ENCODE peak calls at places on chromosome 10, in five cellular contexts. One of them, this sample, is unnamed.
A peak's percentile ranks its signal among the peaks of the same experiment; 100 is the strongest.

GRCh38 chr10:60358282-60358681 is 31.4 kb downstream of the ANK3 start:
- DNase-seq in PC-9: no peak
- DNase-seq in MM.1S: no peak
- DNase-seq in A673: no peak
- DNase-seq in HCT116: no peak
- DNase-seq in this sample: no peak

GRCh38 chr10:73979428-73980407 is 18.2 kb upstream of the VCL start:
- DNase-seq in HCT116: no peak
- DNase-seq in A673: no peak
- DNase-seq in MM.1S: no peak
- DNase-seq in PC-9: no peak
- DNase-seq in this sample: no peak

GRCh38 chr10:113950268-113950667 is 93.4 kb upstream of the ADRB1 start:
- DNase-seq in A673: no peak
- DNase-seq in HCT116: no peak
- DNase-seq in MM.1S: no peak
- DNase-seq in PC-9: no peak
- DNase-seq in this sample: no peak

GRCh38 chr10:24793648-24794379 is 70.1 kb upstream of the ARHGAP21 start:
- DNase-seq in PC-9: no peak
- DNase-seq in MM.1S: no peak
- DNase-seq in A673: no peak
- DNase-seq in HCT116: no peak
- DNase-seq in this sample: no peak

GRCh38 chr10:128125416-128125943 is 743 bp downstream of the MKI67 start:
- DNase-seq in A673: no peak
- DNase-seq in HCT116: no peak
- DNase-seq in MM.1S: peak; percentile 32
- DNase-seq in PC-9: no peak
- DNase-seq in this sample: peak; percentile 9

GRCh38 chr10:80429521-80429966 is 21.2 kb downstream of the PRXL2A start:
- DNase-seq in MM.1S: no peak
- DNase-seq in HCT116: peak; percentile 76
- DNase-seq in A673: no peak
- DNase-seq in PC-9: peak; percentile 92
- DNase-seq in this sample: no peak

GRCh38 chr10:49162761-49163160 is 25.4 kb downstream of the TMEM273 start:
- DNase-seq in PC-9: no peak
- DNase-seq in A673: no peak
- DNase-seq in HCT116: no peak
- DNase-seq in MM.1S: no peak
- DNase-seq in this sample: no peak

GRCh38 chr10:106571216-106571954 is 593.1 kb downstream of the SORCS1 start:
- DNase-seq in HCT116: no peak
- DNase-seq in PC-9: no peak
- DNase-seq in A673: peak; percentile 82
- DNase-seq in MM.1S: no peak
- DNase-seq in this sample: peak; percentile 57

GRCh38 chr10:61460835-61461234 is 7.7 kb upstream of the TMEM26 start:
- DNase-seq in HCT116: no peak
- DNase-seq in A673: no peak
- DNase-seq in PC-9: no peak
- DNase-seq in MM.1S: no peak
- DNase-seq in this sample: no peak

GRCh38 chr10:12201543-12201942 is 5.6 kb downstream of the CDC123 start:
- DNase-seq in A673: no peak
- DNase-seq in MM.1S: no peak
- DNase-seq in HCT116: no peak
- DNase-seq in PC-9: no peak
- DNase-seq in this sample: no peak

GRCh38 chr10:88883443-88883799 is 3.4 kb downstream of the STAMBPL1 start:
- DNase-seq in MM.1S: no peak
- DNase-seq in PC-9: no peak
- DNase-seq in HCT116: no peak
- DNase-seq in A673: peak; percentile 73
- DNase-seq in this sample: no peak

GRCh38 chr10:118669020-118669766 is 73.7 kb upstream of the PRLHR start:
- DNase-seq in MM.1S: no peak
- DNase-seq in PC-9: no peak
- DNase-seq in HCT116: no peak
- DNase-seq in A673: peak; percentile 88
- DNase-seq in this sample: peak; percentile 51

GRCh38 chr10:1208376-1209311 is 152.5 kb downstream of the WDR37 start:
- DNase-seq in HCT116: no peak
- DNase-seq in MM.1S: no peak
- DNase-seq in PC-9: no peak
- DNase-seq in A673: no peak
- DNase-seq in this sample: no peak

GRCh38 chr10:88190123-88190522 is 326.7 kb downstream of the PTEN start:
- DNase-seq in MM.1S: no peak
- DNase-seq in HCT116: no peak
- DNase-seq in PC-9: no peak
- DNase-seq in A673: no peak
- DNase-seq in this sample: no peak

GRCh38 chr10:118723467-118723866 is 31.3 kb downstream of the CACUL1 start:
- DNase-seq in PC-9: no peak
- DNase-seq in A673: no peak
- DNase-seq in HCT116: no peak
- DNase-seq in MM.1S: no peak
- DNase-seq in this sample: no peak

GRCh38 chr10:123039632-123039930 is 30.8 kb downstream of the ACADSB start:
- DNase-seq in HCT116: no peak
- DNase-seq in PC-9: no peak
- DNase-seq in A673: no peak
- DNase-seq in MM.1S: no peak
- DNase-seq in this sample: no peak

GRCh38 chr10:74189999-74190421 is 39.0 kb downstream of the ADK start:
- DNase-seq in PC-9: peak; percentile 70
- DNase-seq in A673: peak; percentile 60
- DNase-seq in MM.1S: peak; percentile 58
- DNase-seq in HCT116: peak; percentile 72
- DNase-seq in this sample: no peak

GRCh38 chr10:63726883-63727282 is 205.7 kb downstream of the REEP3 start:
- DNase-seq in HCT116: no peak
- DNase-seq in MM.1S: no peak
- DNase-seq in A673: no peak
- DNase-seq in PC-9: no peak
- DNase-seq in this sample: no peak

GRCh38 chr10:88198023-88198422 is 334.6 kb downstream of the PTEN start:
- DNase-seq in MM.1S: no peak
- DNase-seq in PC-9: no peak
- DNase-seq in A673: no peak
- DNase-seq in HCT116: no peak
- DNase-seq in this sample: no peak

GRCh38 chr10:124291009-124291671 is 127.6 kb downstream of the OAT start:
- DNase-seq in A673: no peak
- DNase-seq in HCT116: no peak
- DNase-seq in PC-9: no peak
- DNase-seq in MM.1S: no peak
- DNase-seq in this sample: no peak

GRCh38 chr10:43138757-43139241 is 554 bp downstream of the CSGALNACT2 start:
- DNase-seq in MM.1S: peak; percentile 71
- DNase-seq in A673: peak; percentile 54
- DNase-seq in PC-9: peak; percentile 23
- DNase-seq in HCT116: no peak
- DNase-seq in this sample: no peak

GRCh38 chr10:18290651-18291313 is 150.6 kb downstream of the CACNB2 start:
- DNase-seq in HCT116: no peak
- DNase-seq in PC-9: no peak
- DNase-seq in MM.1S: no peak
- DNase-seq in A673: no peak
- DNase-seq in this sample: peak; percentile 27

GRCh38 chr10:116002735-116003134 is 270.3 kb downstream of the GFRA1 start:
- DNase-seq in HCT116: no peak
- DNase-seq in MM.1S: no peak
- DNase-seq in A673: no peak
- DNase-seq in PC-9: no peak
- DNase-seq in this sample: no peak

GRCh38 chr10:100998183-100998990 is 1.2 kb upstream of the LZTS2 start:
- DNase-seq in PC-9: peak; percentile 65
- DNase-seq in MM.1S: peak; percentile 82
- DNase-seq in A673: peak; percentile 89
- DNase-seq in HCT116: no peak
- DNase-seq in this sample: peak; percentile 87

GRCh38 chr10:58016614-58017013 is 251.1 kb downstream of the IPMK start:
- DNase-seq in MM.1S: no peak
- DNase-seq in HCT116: no peak
- DNase-seq in A673: no peak
- DNase-seq in PC-9: no peak
- DNase-seq in this sample: no peak

GRCh38 chr10:124278356-124278755 is 140.4 kb downstream of the OAT start:
- DNase-seq in A673: no peak
- DNase-seq in MM.1S: no peak
- DNase-seq in PC-9: no peak
- DNase-seq in HCT116: no peak
- DNase-seq in this sample: no peak

GRCh38 chr10:27822286-27822685 is 76.7 kb upstream of the MKX start:
- DNase-seq in PC-9: no peak
- DNase-seq in HCT116: no peak
- DNase-seq in A673: no peak
- DNase-seq in MM.1S: no peak
- DNase-seq in this sample: no peak

GRCh38 chr10:18140957-18141888 is 999 bp downstream of the CACNB2 start:
- DNase-seq in MM.1S: no peak
- DNase-seq in PC-9: no peak
- DNase-seq in A673: peak; percentile 50
- DNase-seq in HCT116: no peak
- DNase-seq in this sample: peak; percentile 13

GRCh38 chr10:6035101-6035834 is 26.9 kb downstream of the IL2RA start:
- DNase-seq in A673: no peak
- DNase-seq in PC-9: no peak
- DNase-seq in HCT116: no peak
- DNase-seq in MM.1S: no peak
- DNase-seq in this sample: no peak

GRCh38 chr10:100009283-100009792 is 409 bp downstream of the DNMBP start:
- DNase-seq in MM.1S: peak; percentile 63
- DNase-seq in A673: peak; percentile 75
- DNase-seq in PC-9: no peak
- DNase-seq in HCT116: no peak
- DNase-seq in this sample: no peak

GRCh38 chr10:131193923-131194322 is 117.6 kb downstream of the TCERG1L start:
- DNase-seq in HCT116: no peak
- DNase-seq in MM.1S: no peak
- DNase-seq in A673: no peak
- DNase-seq in PC-9: no peak
- DNase-seq in this sample: no peak

GRCh38 chr10:124345521-124345920 is 73.2 kb downstream of the OAT start:
- DNase-seq in A673: no peak
- DNase-seq in HCT116: no peak
- DNase-seq in MM.1S: no peak
- DNase-seq in PC-9: no peak
- DNase-seq in this sample: no peak

GRCh38 chr10:75405201-75406143 is 3.9 kb upstream of the ZNF503 start:
- DNase-seq in A673: no peak
- DNase-seq in MM.1S: no peak
- DNase-seq in PC-9: no peak
- DNase-seq in HCT116: no peak
- DNase-seq in this sample: peak; percentile 78
- TF ChIP-seq EZH2 in A673: peak; percentile 30
- TF ChIP-seq EZH2 in MM.1S: no peak
- TF ChIP-seq EZH2 in PC-9: no peak
- TF ChIP-seq EZH2 in HCT116: no peak
- TF ChIP-seq EZH2 in this sample: peak; percentile 73

GRCh38 chr10:33331020-33331557 is 3.4 kb downstream of the NRP1 start:
- DNase-seq in A673: peak; percentile 82
- DNase-seq in MM.1S: no peak
- DNase-seq in PC-9: no peak
- DNase-seq in HCT116: no peak
- DNase-seq in this sample: peak; percentile 52
- H3K27ac ChIP-seq in A673: no peak overlapping the region
- H3K27ac ChIP-seq in MM.1S: no peak overlapping the region
- H3K27ac ChIP-seq in PC-9: peak overlapping the region; percentile 28
- H3K27ac ChIP-seq in HCT116: no peak overlapping the region
- H3K27ac ChIP-seq in this sample: no peak overlapping the region

DNA sequence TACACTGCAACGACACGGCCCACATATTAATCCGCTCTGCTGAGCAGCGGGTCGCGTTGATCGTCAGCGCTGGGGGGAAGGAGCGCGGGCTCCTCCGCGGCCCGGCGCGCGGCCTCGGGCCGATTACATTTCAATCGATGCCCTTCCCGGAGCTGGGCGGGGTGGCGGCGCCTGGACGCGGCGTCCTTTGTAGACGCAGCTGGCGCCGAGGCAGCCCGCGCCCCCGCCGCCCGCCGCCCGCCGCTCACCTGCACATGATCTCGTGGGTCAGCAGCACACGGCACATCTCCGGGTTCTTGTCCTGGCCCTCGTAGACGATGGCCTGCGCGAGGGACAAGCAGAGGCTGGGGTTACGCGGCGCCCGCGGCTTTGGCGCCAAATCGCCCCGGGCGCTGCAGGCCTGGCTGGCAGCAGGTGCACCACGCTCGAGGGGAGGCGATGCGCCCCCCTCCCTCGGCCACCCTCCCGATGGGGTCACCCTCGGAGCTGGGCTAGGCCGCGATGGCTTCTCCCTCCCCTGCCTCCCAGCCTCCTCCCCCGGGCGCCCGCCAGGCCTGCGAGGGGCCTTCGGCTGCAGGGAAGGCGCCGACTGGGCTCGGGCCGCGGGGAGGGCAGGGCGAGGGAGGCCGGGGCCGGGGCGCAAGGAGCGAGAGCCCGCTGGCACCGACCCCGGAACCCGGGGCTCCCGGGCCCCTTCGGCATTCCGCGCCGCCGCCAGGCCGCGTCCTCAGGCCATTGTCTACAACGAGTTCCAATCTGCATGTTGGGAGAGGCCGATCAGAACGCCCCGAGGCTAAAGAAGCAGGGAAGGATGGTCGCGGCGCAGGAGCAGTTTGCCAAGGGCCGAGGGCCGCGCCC is 5.2 kb downstream of the EBF3 start:
- DNase-seq in HCT116: no peak
- DNase-seq in A673: no peak
- DNase-seq in MM.1S: no peak
- DNase-seq in PC-9: no peak
- DNase-seq in this sample: peak; percentile 76
- TF ChIP-seq EZH2 in HCT116: no peak
- TF ChIP-seq EZH2 in A673: no peak
- TF ChIP-seq EZH2 in MM.1S: no peak
- TF ChIP-seq EZH2 in PC-9: no peak
- TF ChIP-seq EZH2 in this sample: peak; percentile 97

DNA sequence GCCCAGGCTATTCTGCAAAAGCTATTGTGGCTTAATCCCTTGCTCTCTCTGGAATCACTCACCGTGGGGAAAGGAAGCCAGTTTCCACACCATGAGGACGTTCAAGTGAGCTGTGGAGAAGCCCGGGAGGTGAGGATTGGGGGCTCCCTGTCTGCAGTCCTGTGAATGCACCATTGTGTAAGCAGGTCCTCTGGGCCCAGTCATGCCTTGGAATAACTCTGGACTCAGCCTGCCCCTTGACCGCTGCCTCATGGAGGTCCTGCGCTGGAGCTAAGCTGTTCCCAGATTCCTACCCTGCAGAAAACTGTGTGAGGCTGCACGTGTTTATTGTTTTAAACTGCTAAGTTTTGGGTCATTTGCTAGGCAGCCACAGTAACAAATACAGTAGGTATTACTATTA is 33.5 kb downstream of the LYZL2 start:
- DNase-seq in HCT116: no peak
- DNase-seq in A673: no peak
- DNase-seq in MM.1S: no peak
- DNase-seq in PC-9: no peak
- DNase-seq in this sample: no peak
- H3K27ac ChIP-seq in HCT116: no peak overlapping the region
- H3K27ac ChIP-seq in A673: no peak overlapping the region
- H3K27ac ChIP-seq in MM.1S: no peak overlapping the region
- H3K27ac ChIP-seq in PC-9: no peak overlapping the region
- H3K27ac ChIP-seq in this sample: no peak overlapping the region

GRCh38 chr10:133325761-133326463 is 10.8 kb downstream of the CALY start:
- DNase-seq in PC-9: no peak
- DNase-seq in HCT116: no peak
- DNase-seq in A673: no peak
- DNase-seq in MM.1S: no peak
- DNase-seq in this sample: peak; percentile 54
- TF ChIP-seq EZH2 in PC-9: no peak
- TF ChIP-seq EZH2 in HCT116: no peak
- TF ChIP-seq EZH2 in A673: peak; percentile 66
- TF ChIP-seq EZH2 in MM.1S: no peak
- TF ChIP-seq EZH2 in this sample: peak; percentile 80